ENCODE peak calls at places on chromosomes 3 and 15, in seven cellular contexts. One of them, this sample, is unnamed.

GRCh38 chr3:13932578-13933295 is 52.9 kb upstream of the WNT7A start:
- DNase-seq in sigmoid colon: no peak
- DNase-seq in suprapubic skin: no peak
- DNase-seq in right lobe of liver: no peak
- DNase-seq in adrenal gland: no peak
- DNase-seq in transverse colon: no peak
- DNase-seq in stomach: no peak
- DNase-seq in this sample: no peak

GRCh38 chr3:167863811-167864558 is 128.5 kb downstream of the SERPINI1 start:
- DNase-seq in sigmoid colon: no peak
- DNase-seq in suprapubic skin: no peak
- DNase-seq in right lobe of liver: no peak
- DNase-seq in adrenal gland: no peak
- DNase-seq in transverse colon: no peak
- DNase-seq in stomach: no peak
- DNase-seq in this sample: no peak

GRCh38 chr3:164458986-164459385 is 619.3 kb downstream of the SI start:
- DNase-seq in sigmoid colon: no peak
- DNase-seq in suprapubic skin: no peak
- DNase-seq in right lobe of liver: no peak
- DNase-seq in adrenal gland: no peak
- DNase-seq in transverse colon: no peak
- DNase-seq in stomach: no peak
- DNase-seq in this sample: no peak

GRCh38 chr3:30681276-30682211 is 75.1 kb downstream of the TGFBR2 start:
- DNase-seq in sigmoid colon: peak; percentile 84
- DNase-seq in suprapubic skin: no peak
- DNase-seq in right lobe of liver: peak; percentile 60
- DNase-seq in adrenal gland: peak; percentile 56
- DNase-seq in transverse colon: no peak
- DNase-seq in stomach: no peak
- DNase-seq in this sample: no peak

GRCh38 chr3:107685383-107685782 is 162.6 kb downstream of the BBX start:
- DNase-seq in sigmoid colon: no peak
- DNase-seq in suprapubic skin: no peak
- DNase-seq in right lobe of liver: no peak
- DNase-seq in adrenal gland: no peak
- DNase-seq in transverse colon: no peak
- DNase-seq in stomach: no peak
- DNase-seq in this sample: no peak

GRCh38 chr15:68620721-68621528 is 42.1 kb downstream of the CORO2B start:
- DNase-seq in sigmoid colon: peak; percentile 96
- DNase-seq in suprapubic skin: peak; percentile 96
- DNase-seq in right lobe of liver: peak; percentile 72
- DNase-seq in adrenal gland: peak; percentile 74
- DNase-seq in transverse colon: peak; percentile 67
- DNase-seq in stomach: peak; percentile 64
- DNase-seq in this sample: peak; percentile 98

GRCh38 chr3:21942328-21942727 is 191.3 kb upstream of the ZNF385D start:
- DNase-seq in sigmoid colon: no peak
- DNase-seq in suprapubic skin: no peak
- DNase-seq in right lobe of liver: no peak
- DNase-seq in adrenal gland: no peak
- DNase-seq in transverse colon: no peak
- DNase-seq in stomach: no peak
- DNase-seq in this sample: no peak

GRCh38 chr15:71705151-71705550 is 105.2 kb upstream of the NR2E3 start:
- DNase-seq in sigmoid colon: no peak
- DNase-seq in suprapubic skin: no peak
- DNase-seq in right lobe of liver: no peak
- DNase-seq in adrenal gland: no peak
- DNase-seq in transverse colon: no peak
- DNase-seq in stomach: no peak
- DNase-seq in this sample: no peak

GRCh38 chr3:79517766-79518413 is 249.9 kb downstream of the ROBO1 start:
- DNase-seq in sigmoid colon: no peak
- DNase-seq in suprapubic skin: no peak
- DNase-seq in right lobe of liver: no peak
- DNase-seq in adrenal gland: no peak
- DNase-seq in transverse colon: no peak
- DNase-seq in stomach: no peak
- DNase-seq in this sample: no peak

GRCh38 chr3:54861248-54862067 is 66.4 kb downstream of the LRTM1 start:
- DNase-seq in sigmoid colon: no peak
- DNase-seq in suprapubic skin: no peak
- DNase-seq in right lobe of liver: no peak
- DNase-seq in adrenal gland: no peak
- DNase-seq in transverse colon: no peak
- DNase-seq in stomach: no peak
- DNase-seq in this sample: peak; percentile 43

GRCh38 chr3:184155644-184156521 is 706 bp downstream of the DVL3 start:
- DNase-seq in sigmoid colon: peak; percentile 79
- DNase-seq in suprapubic skin: no peak
- DNase-seq in right lobe of liver: peak; percentile 46
- DNase-seq in adrenal gland: peak; percentile 63
- DNase-seq in transverse colon: peak; percentile 49
- DNase-seq in stomach: no peak
- DNase-seq in this sample: peak; percentile 90

GRCh38 chr3:55534876-55535275 is 47.8 kb upstream of the WNT5A start:
- DNase-seq in sigmoid colon: no peak
- DNase-seq in suprapubic skin: no peak
- DNase-seq in right lobe of liver: no peak
- DNase-seq in adrenal gland: no peak
- DNase-seq in transverse colon: no peak
- DNase-seq in stomach: no peak
- DNase-seq in this sample: no peak

DNA sequence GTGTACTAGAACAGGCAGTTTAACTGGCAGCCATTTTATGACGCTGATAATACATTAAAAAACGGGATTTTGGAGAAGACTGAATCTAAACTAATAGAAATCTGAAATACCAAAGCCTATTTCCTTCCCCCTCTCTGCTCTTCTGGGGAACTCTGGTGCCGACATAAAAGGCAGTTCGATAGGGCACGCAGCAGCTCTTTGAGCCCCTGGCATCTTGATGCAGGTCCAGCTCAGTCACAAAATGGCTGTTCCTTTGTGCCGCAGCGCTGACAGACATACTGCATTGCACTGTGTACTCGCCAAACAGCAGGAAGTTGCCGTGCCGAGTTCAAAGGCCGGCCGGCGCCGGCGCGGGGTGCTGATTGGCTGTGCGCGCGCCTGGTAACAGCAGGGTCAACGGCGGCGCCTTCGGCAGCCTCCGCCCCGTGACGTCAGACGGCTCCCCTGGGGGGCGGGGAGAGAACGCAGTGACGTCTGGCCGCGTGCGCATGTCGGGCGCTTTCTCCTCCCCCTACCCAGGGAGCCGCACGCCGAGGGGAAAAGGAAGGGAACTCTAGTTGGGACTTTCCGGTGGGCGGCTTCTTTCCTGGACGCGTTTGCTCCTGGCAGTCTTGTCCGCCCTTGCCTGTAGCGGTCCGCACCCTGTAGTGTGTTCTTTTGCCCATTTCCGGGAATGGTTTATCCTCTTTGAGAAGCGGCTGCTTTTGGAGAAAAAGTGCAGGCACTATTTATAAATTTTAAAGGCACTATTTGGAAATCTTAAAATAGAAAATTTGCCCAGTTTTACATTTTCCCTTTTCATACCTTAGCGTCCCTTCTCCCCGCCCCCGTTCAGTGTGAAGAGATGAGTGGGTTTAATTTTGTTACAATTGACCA is 4.1 kb downstream of the CHD2 start:
- DNase-seq in sigmoid colon: peak; percentile 100
- DNase-seq in suprapubic skin: peak; percentile 99
- DNase-seq in right lobe of liver: peak; percentile 99
- DNase-seq in adrenal gland: peak; percentile 99
- DNase-seq in transverse colon: peak; percentile 100
- DNase-seq in stomach: peak; percentile 99
- DNase-seq in this sample: peak; percentile 100
- TF ChIP-seq POLR2A in sigmoid colon: peak; percentile 95
- TF ChIP-seq POLR2A in suprapubic skin: peak; percentile 34
- TF ChIP-seq POLR2A in right lobe of liver: peak; percentile 98
- TF ChIP-seq POLR2A in adrenal gland: peak; percentile 80
- TF ChIP-seq POLR2A in transverse colon: peak; percentile 95
- TF ChIP-seq POLR2A in stomach: peak; percentile 86
- TF ChIP-seq POLR2A in this sample: peak; percentile 81

DNA sequence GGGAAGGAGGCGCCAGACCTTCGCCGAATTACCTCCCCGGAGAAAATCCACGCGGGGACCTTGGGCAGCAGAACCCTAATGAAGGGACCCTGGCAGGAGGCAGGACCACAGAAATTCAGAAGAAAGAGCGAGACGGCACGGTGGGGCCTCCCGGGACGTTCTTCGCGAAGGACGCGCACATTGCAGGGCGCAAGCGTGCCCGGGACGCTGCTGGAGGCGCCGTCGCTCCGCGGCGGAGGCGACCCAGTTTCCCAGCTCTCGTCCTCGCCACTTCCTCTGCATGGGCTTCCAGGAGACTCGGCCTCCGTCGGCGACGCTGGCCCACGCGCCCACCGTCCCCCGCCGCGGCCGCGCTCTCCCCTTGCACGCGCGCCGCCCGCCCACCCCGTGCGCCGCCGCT is 31.9 kb upstream of the SMAD3 start:
- DNase-seq in sigmoid colon: no peak
- DNase-seq in suprapubic skin: no peak
- DNase-seq in right lobe of liver: no peak
- DNase-seq in adrenal gland: no peak
- DNase-seq in transverse colon: peak; percentile 42
- DNase-seq in stomach: no peak
- DNase-seq in this sample: no peak
- H3K4me3 ChIP-seq in sigmoid colon: peak overlapping the region; percentile 33
- H3K4me3 ChIP-seq in suprapubic skin: peak overlapping the region; percentile 46
- H3K4me3 ChIP-seq in right lobe of liver: no peak overlapping the region
- H3K4me3 ChIP-seq in adrenal gland: no peak overlapping the region
- H3K4me3 ChIP-seq in transverse colon: peak overlapping the region; percentile 16
- H3K4me3 ChIP-seq in stomach: peak overlapping the region; percentile 42
- H3K4me3 ChIP-seq in this sample: no peak overlapping the region

GRCh38 chr3:188455748-188456147 is 301.8 kb downstream of the LPP start:
- DNase-seq in sigmoid colon: no peak
- DNase-seq in suprapubic skin: no peak
- DNase-seq in right lobe of liver: no peak
- DNase-seq in adrenal gland: no peak
- DNase-seq in transverse colon: no peak
- DNase-seq in stomach: no peak
- DNase-seq in this sample: no peak

GRCh38 chr3:188448813-188449212 is 294.9 kb downstream of the LPP start:
- DNase-seq in sigmoid colon: no peak
- DNase-seq in suprapubic skin: no peak
- DNase-seq in right lobe of liver: no peak
- DNase-seq in adrenal gland: no peak
- DNase-seq in transverse colon: no peak
- DNase-seq in stomach: no peak
- DNase-seq in this sample: no peak

GRCh38 chr3:188449421-188449820 is 295.5 kb downstream of the LPP start:
- DNase-seq in sigmoid colon: no peak
- DNase-seq in suprapubic skin: no peak
- DNase-seq in right lobe of liver: no peak
- DNase-seq in adrenal gland: no peak
- DNase-seq in transverse colon: no peak
- DNase-seq in stomach: no peak
- DNase-seq in this sample: no peak

GRCh38 chr3:188452158-188452772 is 298.3 kb downstream of the LPP start:
- DNase-seq in sigmoid colon: no peak
- DNase-seq in suprapubic skin: no peak
- DNase-seq in right lobe of liver: no peak
- DNase-seq in adrenal gland: no peak
- DNase-seq in transverse colon: no peak
- DNase-seq in stomach: no peak
- DNase-seq in this sample: no peak

DNA sequence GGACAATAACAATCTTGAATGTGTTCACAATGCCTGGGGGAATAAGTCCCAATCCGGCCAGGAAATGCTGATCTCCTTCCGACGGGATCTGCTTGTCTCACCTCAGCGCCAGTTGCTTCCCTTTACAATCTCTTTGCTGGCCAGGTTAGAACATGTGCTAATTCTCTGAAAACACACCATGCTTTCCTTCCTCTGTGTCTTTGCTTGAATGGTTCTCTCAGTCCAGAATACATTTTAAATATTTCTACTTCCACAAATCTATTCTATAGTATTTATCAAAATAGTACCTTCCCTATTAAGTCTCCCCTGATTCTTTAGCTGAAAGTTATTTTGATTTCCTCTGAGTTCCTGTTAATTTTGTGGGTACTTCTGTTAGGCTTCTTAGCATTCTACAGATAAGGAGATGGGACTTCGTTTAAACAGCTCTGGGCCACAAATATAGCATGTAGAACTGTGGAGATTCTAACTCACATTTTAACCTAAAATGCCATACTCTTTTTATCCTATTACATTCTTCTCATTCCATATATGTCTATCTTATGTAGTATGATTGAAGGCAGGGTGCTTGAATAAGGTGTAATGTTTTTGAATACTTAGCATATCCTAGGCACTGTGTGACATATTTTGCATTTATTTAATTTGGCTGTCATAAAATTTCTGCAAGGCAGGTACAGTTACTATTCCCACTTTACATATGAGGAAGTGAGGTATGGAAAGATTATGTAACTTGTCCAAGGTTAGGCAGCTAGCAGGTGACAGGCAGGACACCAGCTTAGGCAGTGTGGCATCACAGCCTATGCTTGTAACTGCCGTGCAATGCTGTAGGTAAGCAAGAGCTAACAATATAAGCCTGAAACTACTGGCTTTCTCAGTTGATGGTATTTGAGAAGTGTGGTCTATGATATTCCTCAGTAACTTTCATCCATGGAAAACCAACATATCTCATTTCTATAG is 299.8 kb downstream of the LPP start:
- DNase-seq in sigmoid colon: no peak
- DNase-seq in suprapubic skin: no peak
- DNase-seq in right lobe of liver: no peak
- DNase-seq in adrenal gland: no peak
- DNase-seq in transverse colon: no peak
- DNase-seq in stomach: no peak
- DNase-seq in this sample: no peak
- TF ChIP-seq POLR2A in sigmoid colon: no peak
- TF ChIP-seq POLR2A in suprapubic skin: no peak
- TF ChIP-seq POLR2A in right lobe of liver: no peak
- TF ChIP-seq POLR2A in adrenal gland: no peak
- TF ChIP-seq POLR2A in transverse colon: no peak
- TF ChIP-seq POLR2A in stomach: no peak
- TF ChIP-seq POLR2A in this sample: no peak

GRCh38 chr3:4984511-4984864 is 5.3 kb downstream of the BHLHE40 start:
- DNase-seq in sigmoid colon: no peak
- DNase-seq in suprapubic skin: no peak
- DNase-seq in right lobe of liver: no peak
- DNase-seq in adrenal gland: no peak
- DNase-seq in transverse colon: no peak
- DNase-seq in stomach: no peak
- DNase-seq in this sample: no peak

GRCh38 chr3:4986175-4986610 is 7.0 kb downstream of the BHLHE40 start:
- DNase-seq in sigmoid colon: no peak
- DNase-seq in suprapubic skin: no peak
- DNase-seq in right lobe of liver: no peak
- DNase-seq in adrenal gland: peak; percentile 44
- DNase-seq in transverse colon: no peak
- DNase-seq in stomach: no peak
- DNase-seq in this sample: no peak

GRCh38 chr3:4983739-4984510 is 4.7 kb downstream of the BHLHE40 start:
- DNase-seq in sigmoid colon: no peak
- DNase-seq in suprapubic skin: peak; percentile 86
- DNase-seq in right lobe of liver: no peak
- DNase-seq in adrenal gland: peak; percentile 59
- DNase-seq in transverse colon: peak; percentile 72
- DNase-seq in stomach: peak; percentile 61
- DNase-seq in this sample: peak; percentile 78

GRCh38 chr3:4986611-4987373 is 7.6 kb downstream of the BHLHE40 start:
- DNase-seq in sigmoid colon: peak; percentile 99
- DNase-seq in suprapubic skin: peak; percentile 98
- DNase-seq in right lobe of liver: peak; percentile 98
- DNase-seq in adrenal gland: peak; percentile 99
- DNase-seq in transverse colon: peak; percentile 97
- DNase-seq in stomach: peak; percentile 98
- DNase-seq in this sample: peak; percentile 95

GRCh38 chr3:4985330-4986174 is 6.3 kb downstream of the BHLHE40 start:
- DNase-seq in sigmoid colon: no peak
- DNase-seq in suprapubic skin: no peak
- DNase-seq in right lobe of liver: peak; percentile 57
- DNase-seq in adrenal gland: peak; percentile 67
- DNase-seq in transverse colon: no peak
- DNase-seq in stomach: no peak
- DNase-seq in this sample: no peak
- H3K4me3 ChIP-seq in sigmoid colon: no peak overlapping the region
- H3K4me3 ChIP-seq in suprapubic skin: no peak overlapping the region
- H3K4me3 ChIP-seq in right lobe of liver: no peak overlapping the region
- H3K4me3 ChIP-seq in adrenal gland: no peak overlapping the region
- H3K4me3 ChIP-seq in transverse colon: no peak overlapping the region
- H3K4me3 ChIP-seq in stomach: no peak overlapping the region
- H3K4me3 ChIP-seq in this sample: no peak overlapping the region